ENCODE peak calls at places on chromosomes 2 and 18, in four cellular contexts. U is HCT116, G is K562, P is GM12878. L is an unnamed sample.

GRCh38 chr18:486929-487328 is 13.6 kb downstream of the COLEC12 start:
- DNase-seq in U (no peak), G (no peak), P (no peak), L (no peak)

GRCh38 chr2:103353754-103354153 is 591.9 kb downstream of the TMEM182 start:
- DNase-seq in U (no peak), G (no peak), P (no peak), L (no peak)

GRCh38 chr2:31231571-31232287 is 2.2 kb upstream of the EHD3 start:
- DNase-seq in U (no peak), G (no peak), P (no peak), L (no peak)

GRCh38 chr2:37454851-37455762 is 110.7 kb downstream of the QPCT start:
- DNase-seq in U (no peak), G (no peak), P (no peak), L (no peak)

GRCh38 chr18:24992491-24992890 is 359.5 kb downstream of the ZNF521 start:
- DNase-seq in U (no peak), G (no peak), P (no peak), L (no peak)

GRCh38 chr2:16537347-16537746 is 128.3 kb downstream of the CYRIA start:
- DNase-seq in U (no peak), G (no peak), P (no peak), L (no peak)

GRCh38 chr2:117771969-117772630 is 42.4 kb upstream of the DDX18 start:
- DNase-seq in U (peak), G (no peak), P (no peak), L (no peak)

GRCh38 chr2:219041252-219041651 is at the start of gene CFAP65:
- DNase-seq in U (peak), G (peak), P (no peak), L (peak)

GRCh38 chr2:71721669-71722068 is 268.3 kb downstream of the DYSF start:
- DNase-seq in U (no peak), G (no peak), P (no peak), L (no peak)

GRCh38 chr2:201135396-201135795 is 19.4 kb downstream of the CFLAR start:
- DNase-seq in U (no peak), G (no peak), P (no peak), L (no peak)

GRCh38 chr2:201136889-201137321 is 20.9 kb downstream of the CFLAR start:
- DNase-seq in U (no peak), G (no peak), P (no peak), L (no peak)

GRCh38 chr2:201139836-201140599 is 24.1 kb downstream of the CFLAR start:
- DNase-seq in U (no peak), G (no peak), P (no peak), L (no peak)

GRCh38 chr2:201137505-201138400 is 21.8 kb downstream of the CFLAR start:
- DNase-seq in U (no peak), G (no peak), P (no peak), L (no peak)

DNA sequence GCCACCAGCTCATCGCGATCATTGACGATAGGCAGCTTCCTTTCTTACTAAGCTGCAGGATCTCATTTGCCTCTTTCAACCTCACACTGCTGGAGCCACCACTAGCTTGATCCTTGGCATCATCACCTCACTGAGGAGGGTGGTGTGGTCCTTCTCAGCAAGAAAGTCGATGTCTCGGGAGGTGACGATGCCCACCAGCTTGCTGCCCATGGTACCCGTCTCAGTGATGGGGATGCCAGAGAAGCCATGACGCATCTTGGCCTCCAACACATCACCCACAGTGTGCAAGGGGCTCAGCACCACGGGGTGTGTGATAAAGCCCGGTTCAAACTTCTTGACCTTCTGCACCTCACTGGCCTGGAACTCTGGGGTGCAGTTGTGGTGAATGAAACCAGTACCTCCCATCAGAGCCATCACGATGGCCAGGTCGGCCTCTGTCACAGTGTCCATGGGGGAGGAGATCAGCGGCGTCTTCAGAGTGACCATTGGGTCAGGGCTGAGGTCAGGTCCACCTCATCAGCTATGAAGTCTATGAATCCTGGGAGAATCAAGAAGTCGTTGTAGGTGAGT is 22.5 kb downstream of the CFLAR start:
- DNase-seq in U (no peak), G (no peak), P (no peak), L (no peak)
- H2AFZ ChIP-seq in U (no peak), G (no peak), P (no peak), L (no peak)

GRCh38 chr2:82283075-82283474 is 1978.5 kb upstream of the LRRTM1 start:
- DNase-seq in U (no peak), G (no peak), P (no peak), L (no peak)

GRCh38 chr2:82278409-82278808 is 1973.9 kb upstream of the LRRTM1 start:
- DNase-seq in U (no peak), G (no peak), P (no peak), L (no peak)

DNA sequence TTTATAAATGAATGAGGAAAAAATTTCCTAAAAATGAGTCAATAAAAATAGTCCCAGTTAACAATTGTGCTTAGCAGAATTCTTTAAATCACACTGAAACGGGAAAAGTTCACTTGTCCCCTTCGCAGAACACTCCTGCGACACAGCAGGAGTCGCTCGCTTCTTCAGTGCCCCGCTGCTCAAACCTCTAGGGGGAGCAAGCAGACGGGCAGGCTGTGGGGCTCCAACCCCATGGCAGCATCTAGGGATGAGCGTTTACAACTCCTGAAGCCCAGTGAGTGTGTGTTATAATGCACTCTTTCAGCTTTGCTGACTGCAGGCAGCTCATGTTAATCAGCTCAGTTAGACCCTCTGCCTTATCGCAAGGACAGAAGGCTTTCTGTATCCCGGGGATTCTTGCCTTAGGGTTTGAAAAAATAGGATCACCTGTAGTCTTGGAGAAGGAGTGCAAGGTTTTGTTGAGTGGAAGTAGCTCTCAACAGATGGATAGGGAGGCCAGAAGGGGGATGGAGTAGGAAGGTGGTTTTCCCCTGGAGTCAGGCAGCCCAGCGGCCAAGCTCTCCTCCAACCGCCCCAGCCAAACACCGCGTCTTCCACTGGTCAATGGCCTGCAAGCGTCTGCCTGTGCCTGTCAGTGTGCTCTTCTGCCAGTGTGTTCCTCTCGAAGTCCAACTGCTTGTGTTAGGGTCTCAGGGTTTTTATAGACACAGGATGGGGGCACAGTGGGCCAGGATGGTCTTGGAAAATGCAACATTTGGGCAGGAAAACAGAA is 1977.7 kb upstream of the LRRTM1 start:
- DNase-seq in U (no peak), G (no peak), P (no peak), L (peak)
- TF ChIP-seq EGR1 in U (no peak), G (no peak), P (no peak), L (no peak)

GRCh38 chr2:24058887-24059286 is 9.3 kb downstream of the FKBP1B start:
- DNase-seq in U (no peak), G (no peak), P (no peak), L (no peak)
- H2AFZ ChIP-seq in U (no peak), G (no peak), P (no peak), L (no peak)

DNA sequence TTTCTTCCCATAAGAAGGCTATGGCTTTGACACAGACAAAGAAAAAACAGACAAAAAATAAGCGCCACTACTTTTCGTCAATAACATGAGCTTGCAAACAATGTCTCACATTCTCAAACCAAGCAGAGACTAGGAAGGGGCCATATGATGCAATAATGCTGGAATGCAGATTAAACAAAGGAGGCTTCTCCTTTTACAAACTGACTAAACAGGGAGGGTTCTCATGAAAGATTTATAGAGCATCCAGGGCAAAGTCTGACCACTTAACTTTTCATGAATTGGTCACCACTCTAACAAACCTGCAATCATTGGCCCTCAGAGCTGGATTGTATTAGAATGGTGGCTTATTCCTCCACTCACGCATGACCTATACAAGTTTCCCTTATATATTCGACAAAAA is 663.3 kb upstream of the CHAC2 start:
- DNase-seq in U (peak), G (no peak), P (no peak), L (peak)
- TF ChIP-seq EGR1 in U (no peak), G (no peak), P (no peak), L (no peak)

L was measured in H1.